ENCODE peak calls at places on chromosome 1, in seven cellular contexts. One of them, this sample, is unnamed.

GRCh38 chr1:111204211-111204883 is 3.9 kb upstream of the DENND2D start:
- DNase-seq in suprapubic skin: no peak
- DNase-seq in H9: no peak
- DNase-seq in CD4-positive, alpha-beta T cell: peak
- DNase-seq in psoas muscle: peak
- DNase-seq in fibroblast of mammary gland: no peak
- DNase-seq in foreskin fibroblast: no peak
- DNase-seq in this sample: peak

GRCh38 chr1:9437931-9438330 is 101.3 kb upstream of the SLC25A33 start:
- DNase-seq in suprapubic skin: peak
- DNase-seq in H9: no peak
- DNase-seq in CD4-positive, alpha-beta T cell: no peak
- DNase-seq in psoas muscle: peak
- DNase-seq in fibroblast of mammary gland: peak
- DNase-seq in foreskin fibroblast: no peak
- DNase-seq in this sample: no peak

GRCh38 chr1:118154220-118154619 is 30.8 kb downstream of the SPAG17 start:
- DNase-seq in suprapubic skin: no peak
- DNase-seq in H9: no peak
- DNase-seq in CD4-positive, alpha-beta T cell: no peak
- DNase-seq in psoas muscle: no peak
- DNase-seq in fibroblast of mammary gland: peak
- DNase-seq in foreskin fibroblast: no peak
- DNase-seq in this sample: no peak

GRCh38 chr1:53307037-53307436 is 20.8 kb downstream of the LRP8 start:
- DNase-seq in suprapubic skin: no peak
- DNase-seq in H9: no peak
- DNase-seq in CD4-positive, alpha-beta T cell: no peak
- DNase-seq in psoas muscle: no peak
- DNase-seq in fibroblast of mammary gland: no peak
- DNase-seq in foreskin fibroblast: no peak
- DNase-seq in this sample: no peak

GRCh38 chr1:165857046-165857801 is 29.8 kb downstream of the UCK2 start:
- DNase-seq in suprapubic skin: no peak
- DNase-seq in H9: no peak
- DNase-seq in CD4-positive, alpha-beta T cell: no peak
- DNase-seq in psoas muscle: peak
- DNase-seq in fibroblast of mammary gland: peak
- DNase-seq in foreskin fibroblast: peak
- DNase-seq in this sample: no peak

GRCh38 chr1:220819627-220820026 is 32.9 kb downstream of the MTARC1 start:
- DNase-seq in suprapubic skin: no peak
- DNase-seq in H9: no peak
- DNase-seq in CD4-positive, alpha-beta T cell: no peak
- DNase-seq in psoas muscle: peak
- DNase-seq in fibroblast of mammary gland: peak
- DNase-seq in foreskin fibroblast: no peak
- DNase-seq in this sample: no peak

GRCh38 chr1:16960560-16961296 is 19.7 kb downstream of the MFAP2 start:
- DNase-seq in suprapubic skin: peak
- DNase-seq in H9: peak
- DNase-seq in CD4-positive, alpha-beta T cell: peak
- DNase-seq in psoas muscle: peak
- DNase-seq in fibroblast of mammary gland: peak
- DNase-seq in foreskin fibroblast: peak
- DNase-seq in this sample: peak

GRCh38 chr1:7300893-7301292 is 470.2 kb upstream of the VAMP3 start:
- DNase-seq in suprapubic skin: peak
- DNase-seq in H9: no peak
- DNase-seq in CD4-positive, alpha-beta T cell: no peak
- DNase-seq in psoas muscle: no peak
- DNase-seq in fibroblast of mammary gland: peak
- DNase-seq in foreskin fibroblast: peak
- DNase-seq in this sample: no peak

GRCh38 chr1:69520326-69520725 is 47.4 kb upstream of the LRRC7 start:
- DNase-seq in suprapubic skin: no peak
- DNase-seq in H9: no peak
- DNase-seq in CD4-positive, alpha-beta T cell: no peak
- DNase-seq in psoas muscle: no peak
- DNase-seq in fibroblast of mammary gland: no peak
- DNase-seq in foreskin fibroblast: no peak
- DNase-seq in this sample: no peak

GRCh38 chr1:2547210-2548067 is 8.7 kb upstream of the TNFRSF14 start:
- DNase-seq in suprapubic skin: no peak
- DNase-seq in H9: no peak
- DNase-seq in CD4-positive, alpha-beta T cell: no peak
- DNase-seq in psoas muscle: no peak
- DNase-seq in fibroblast of mammary gland: no peak
- DNase-seq in foreskin fibroblast: no peak
- DNase-seq in this sample: peak

GRCh38 chr1:175572932-175573871 is 170.2 kb downstream of the TNR start:
- DNase-seq in suprapubic skin: no peak
- DNase-seq in H9: no peak
- DNase-seq in CD4-positive, alpha-beta T cell: no peak
- DNase-seq in psoas muscle: no peak
- DNase-seq in fibroblast of mammary gland: no peak
- DNase-seq in foreskin fibroblast: no peak
- DNase-seq in this sample: no peak

DNA sequence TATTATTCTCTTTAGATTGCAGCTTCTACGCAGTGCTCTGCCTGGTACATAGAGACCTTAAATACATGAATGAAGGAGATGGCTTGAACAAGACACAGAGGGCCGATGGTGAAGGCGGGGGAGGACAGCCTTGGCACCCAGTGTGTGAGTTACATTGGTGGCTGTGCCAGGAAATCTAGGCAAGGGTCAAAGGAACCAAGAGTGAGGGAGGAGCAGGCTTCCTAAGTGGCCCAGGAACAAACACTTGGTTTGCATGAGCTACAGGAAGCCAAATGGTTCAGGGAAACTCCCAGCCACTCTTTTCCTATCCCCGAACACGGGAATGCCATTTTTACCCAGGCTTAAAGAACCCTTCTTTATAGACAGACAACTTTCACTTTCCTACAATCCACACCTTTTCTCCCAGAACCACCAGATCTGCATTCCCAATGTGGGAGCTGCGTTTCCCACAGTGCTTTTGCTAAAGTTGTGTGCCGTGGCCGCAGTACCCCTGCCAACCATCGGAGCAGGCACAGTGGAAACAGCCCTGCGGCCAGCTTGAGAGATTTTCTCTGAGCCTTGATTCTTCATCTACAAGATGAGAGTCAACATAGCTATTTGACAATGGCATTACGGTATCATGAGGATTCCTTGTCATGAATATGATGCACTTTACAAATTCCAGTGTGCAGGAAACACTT is 3.5 kb upstream of the CLEC20A start:
- DNase-seq in suprapubic skin: no peak
- DNase-seq in H9: peak
- DNase-seq in CD4-positive, alpha-beta T cell: no peak
- DNase-seq in psoas muscle: no peak
- DNase-seq in fibroblast of mammary gland: no peak
- DNase-seq in foreskin fibroblast: no peak
- DNase-seq in this sample: no peak
- TF ChIP-seq CTCF in suprapubic skin: no peak
- TF ChIP-seq CTCF in H9: peak
- TF ChIP-seq CTCF in CD4-positive, alpha-beta T cell: no peak
- TF ChIP-seq CTCF in psoas muscle: peak
- TF ChIP-seq CTCF in fibroblast of mammary gland: peak
- TF ChIP-seq CTCF in foreskin fibroblast: no peak
- TF ChIP-seq CTCF in this sample: no peak

DNA sequence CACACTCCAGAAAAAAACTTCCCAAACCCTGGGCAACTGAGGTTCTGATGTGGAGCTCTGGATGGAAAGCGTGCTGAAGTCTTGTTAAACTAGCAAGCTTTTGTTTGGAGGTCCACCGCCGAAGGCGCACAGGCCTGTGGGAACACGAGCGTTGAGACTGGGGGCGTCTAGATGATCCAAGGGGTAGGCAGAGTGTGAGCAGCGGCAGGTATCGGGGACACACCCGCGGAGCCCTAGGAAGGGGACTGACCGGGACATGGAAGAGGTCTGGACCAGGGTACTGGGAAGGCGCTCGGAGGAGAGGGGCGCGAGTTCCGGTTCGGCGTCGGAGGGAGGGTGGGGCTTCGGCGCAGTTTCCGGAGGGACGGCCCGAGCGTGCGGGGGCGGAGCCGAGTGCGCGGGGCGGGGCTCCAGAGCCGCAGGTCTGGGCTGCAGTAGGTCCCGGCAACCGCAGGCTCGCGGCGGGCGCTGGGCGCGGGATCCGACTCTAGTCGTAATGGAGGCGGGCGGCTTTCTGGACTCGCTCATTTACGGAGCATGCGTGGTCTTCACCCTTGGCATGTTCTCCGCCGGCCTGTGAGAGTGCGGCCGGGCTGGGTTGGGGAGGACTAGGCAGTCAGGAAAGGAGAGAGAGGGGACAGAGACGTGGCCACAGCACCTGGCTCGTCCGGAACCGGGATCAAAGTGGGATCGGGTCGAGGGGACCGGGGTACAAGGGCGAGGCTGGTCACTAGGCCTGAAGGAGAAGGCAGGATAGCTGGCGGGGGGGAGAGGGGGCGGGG is at the start of gene SLC50A1:
- DNase-seq in suprapubic skin: peak
- DNase-seq in H9: peak
- DNase-seq in CD4-positive, alpha-beta T cell: peak
- DNase-seq in psoas muscle: peak
- DNase-seq in fibroblast of mammary gland: peak
- DNase-seq in foreskin fibroblast: peak
- DNase-seq in this sample: peak
- TF ChIP-seq CTCF in suprapubic skin: no peak
- TF ChIP-seq CTCF in H9: no peak
- TF ChIP-seq CTCF in CD4-positive, alpha-beta T cell: no peak
- TF ChIP-seq CTCF in psoas muscle: peak
- TF ChIP-seq CTCF in fibroblast of mammary gland: no peak
- TF ChIP-seq CTCF in foreskin fibroblast: no peak
- TF ChIP-seq CTCF in this sample: no peak

GRCh38 chr1:116175621-116176020 is 64.4 kb downstream of the MAB21L3 start:
- DNase-seq in suprapubic skin: no peak
- DNase-seq in H9: no peak
- DNase-seq in CD4-positive, alpha-beta T cell: no peak
- DNase-seq in psoas muscle: no peak
- DNase-seq in fibroblast of mammary gland: no peak
- DNase-seq in foreskin fibroblast: no peak
- DNase-seq in this sample: no peak
- TF ChIP-seq CTCF in suprapubic skin: no peak
- TF ChIP-seq CTCF in H9: no peak
- TF ChIP-seq CTCF in CD4-positive, alpha-beta T cell: no peak
- TF ChIP-seq CTCF in psoas muscle: no peak
- TF ChIP-seq CTCF in fibroblast of mammary gland: no peak
- TF ChIP-seq CTCF in foreskin fibroblast: no peak
- TF ChIP-seq CTCF in this sample: no peak

GRCh38 chr1:15523104-15523921 is 702 bp downstream of the CASP9 start:
- DNase-seq in suprapubic skin: no peak
- DNase-seq in H9: no peak
- DNase-seq in CD4-positive, alpha-beta T cell: no peak
- DNase-seq in psoas muscle: no peak
- DNase-seq in fibroblast of mammary gland: peak
- DNase-seq in foreskin fibroblast: no peak
- DNase-seq in this sample: no peak

GRCh38 chr1:15524283-15525042 is 448 bp upstream of the CASP9 start:
- DNase-seq in suprapubic skin: peak
- DNase-seq in H9: peak
- DNase-seq in CD4-positive, alpha-beta T cell: peak
- DNase-seq in psoas muscle: peak
- DNase-seq in fibroblast of mammary gland: peak
- DNase-seq in foreskin fibroblast: peak
- DNase-seq in this sample: peak

GRCh38 chr1:15523922-15524282 is at the start of gene CASP9:
- DNase-seq in suprapubic skin: no peak
- DNase-seq in H9: no peak
- DNase-seq in CD4-positive, alpha-beta T cell: no peak
- DNase-seq in psoas muscle: no peak
- DNase-seq in fibroblast of mammary gland: no peak
- DNase-seq in foreskin fibroblast: no peak
- DNase-seq in this sample: no peak

GRCh38 chr1:15525043-15525958 is 1.3 kb upstream of the CASP9 start:
- DNase-seq in suprapubic skin: peak
- DNase-seq in H9: no peak
- DNase-seq in CD4-positive, alpha-beta T cell: no peak
- DNase-seq in psoas muscle: peak
- DNase-seq in fibroblast of mammary gland: peak
- DNase-seq in foreskin fibroblast: no peak
- DNase-seq in this sample: no peak

GRCh38 chr1:15522551-15522950 is 1.5 kb downstream of the CASP9 start:
- DNase-seq in suprapubic skin: no peak
- DNase-seq in H9: no peak
- DNase-seq in CD4-positive, alpha-beta T cell: no peak
- DNase-seq in psoas muscle: no peak
- DNase-seq in fibroblast of mammary gland: no peak
- DNase-seq in foreskin fibroblast: no peak
- DNase-seq in this sample: no peak
- TF ChIP-seq CTCF in suprapubic skin: no peak
- TF ChIP-seq CTCF in H9: no peak
- TF ChIP-seq CTCF in CD4-positive, alpha-beta T cell: no peak
- TF ChIP-seq CTCF in psoas muscle: no peak
- TF ChIP-seq CTCF in fibroblast of mammary gland: no peak
- TF ChIP-seq CTCF in foreskin fibroblast: no peak
- TF ChIP-seq CTCF in this sample: no peak

GRCh38 chr1:226100436-226101347 is 38.2 kb downstream of the H3-3A start:
- DNase-seq in suprapubic skin: no peak
- DNase-seq in H9: no peak
- DNase-seq in CD4-positive, alpha-beta T cell: no peak
- DNase-seq in psoas muscle: peak
- DNase-seq in fibroblast of mammary gland: peak
- DNase-seq in foreskin fibroblast: no peak
- DNase-seq in this sample: no peak
- TF ChIP-seq CTCF in suprapubic skin: no peak
- TF ChIP-seq CTCF in H9: peak
- TF ChIP-seq CTCF in CD4-positive, alpha-beta T cell: no peak
- TF ChIP-seq CTCF in psoas muscle: no peak
- TF ChIP-seq CTCF in fibroblast of mammary gland: no peak
- TF ChIP-seq CTCF in foreskin fibroblast: no peak
- TF ChIP-seq CTCF in this sample: no peak